ENCODE peak calls at places on chromosomes 12 and 14, in five cellular contexts. C, J, H, E and I are unnamed samples.

GRCh38 chr12:116199160-116199559 is 78.3 kb downstream of the MED13L start:
- DNase-seq in C (no peak), J (no peak), H (no peak), E (no peak), I (no peak)

GRCh38 chr14:33596211-33597080 is 354.4 kb downstream of the EGLN3 start:
- DNase-seq in C (no peak), J (no peak), H (no peak), E (no peak), I (no peak)

GRCh38 chr14:77307099-77307496 is 13.6 kb downstream of the POMT2 start:
- DNase-seq in C (no peak), J (no peak), H (peak), E (no peak), I (no peak)

GRCh38 chr12:90958995-90959394 is 4.0 kb upstream of the CCER1 start:
- DNase-seq in C (no peak), J (no peak), H (no peak), E (no peak), I (no peak)

GRCh38 chr14:64620910-64621309 is 71.1 kb downstream of the PPP1R36 start:
- DNase-seq in C (no peak), J (no peak), H (no peak), E (no peak), I (no peak)

GRCh38 chr14:77222546-77223225 is 41.1 kb downstream of the TMEM63C start:
- DNase-seq in C (peak), J (peak), H (no peak), E (no peak), I (no peak)

GRCh38 chr12:113127791-113128199 is 7.8 kb downstream of the RASAL1 start:
- DNase-seq in C (no peak), J (no peak), H (no peak), E (no peak), I (no peak)

GRCh38 chr12:61291647-61292046 is 968.6 kb upstream of the USP15 start:
- DNase-seq in C (no peak), J (no peak), H (no peak), E (no peak), I (no peak)

GRCh38 chr12:123076604-123077297 is 74.1 kb downstream of the PITPNM2 start:
- DNase-seq in C (no peak), J (no peak), H (no peak), E (no peak), I (no peak)

GRCh38 chr14:61489527-61489926 is 168.1 kb downstream of the PRKCH start:
- DNase-seq in C (no peak), J (no peak), H (peak), E (no peak), I (no peak)

GRCh38 chr12:102281231-102281630 is 83.6 kb upstream of the PMCH start:
- DNase-seq in C (no peak), J (no peak), H (no peak), E (no peak), I (no peak)

GRCh38 chr12:93167841-93168492 is 209.8 kb upstream of the NUDT4 start:
- DNase-seq in C (peak), J (peak), H (peak), E (peak), I (peak)

GRCh38 chr12:11672361-11672760 is 22.9 kb downstream of the ETV6 start:
- DNase-seq in C (no peak), J (no peak), H (no peak), E (no peak), I (no peak)

GRCh38 chr12:22287776-22288621 is 46.5 kb downstream of the ST8SIA1 start:
- DNase-seq in C (peak), J (no peak), H (no peak), E (no peak), I (peak)

GRCh38 chr12:121668750-121669524 is 517 bp downstream of the MORN3 start:
- DNase-seq in C (peak), J (no peak), H (peak), E (no peak), I (no peak)

GRCh38 chr12:113899042-113899843 is 66.9 kb downstream of the RBM19 start:
- DNase-seq in C (no peak), J (no peak), H (no peak), E (no peak), I (no peak)

GRCh38 chr12:69059465-69060457 is 126.8 kb upstream of the CPM start:
- DNase-seq in C (no peak), J (no peak), H (no peak), E (no peak), I (no peak)

GRCh38 chr12:113019045-113019444 is 37.5 kb upstream of the DTX1 start:
- DNase-seq in C (no peak), J (no peak), H (no peak), E (no peak), I (no peak)

GRCh38 chr12:69087986-69088385 is 151.4 kb upstream of the CPSF6 start:
- DNase-seq in C (no peak), J (no peak), H (no peak), E (no peak), I (no peak)

GRCh38 chr12:111330800-111331752 is 37.8 kb downstream of the PHETA1 start:
- DNase-seq in C (peak), J (no peak), H (peak), E (no peak), I (peak)

GRCh38 chr12:130254476-130255276 is 83.0 kb upstream of the PIWIL1 start:
- DNase-seq in C (no peak), J (no peak), H (no peak), E (no peak), I (no peak)

GRCh38 chr14:100554082-100554677 is 33.0 kb downstream of the BEGAIN start:
- DNase-seq in C (no peak), J (no peak), H (no peak), E (no peak), I (no peak)

GRCh38 chr14:52356025-52356424 is 41.9 kb downstream of the PTGER2 start:
- DNase-seq in C (no peak), J (no peak), H (no peak), E (no peak), I (no peak)

GRCh38 chr14:50452979-50453705 is 56.5 kb upstream of the CDKL1 start:
- DNase-seq in C (no peak), J (no peak), H (no peak), E (no peak), I (no peak)

GRCh38 chr12:33431648-33432047 is 8.0 kb downstream of the SYT10 start:
- DNase-seq in C (no peak), J (no peak), H (no peak), E (no peak), I (no peak)

GRCh38 chr14:104114421-104115130 is 23.8 kb upstream of the KIF26A start:
- DNase-seq in C (no peak), J (no peak), H (no peak), E (no peak), I (no peak)

GRCh38 chr14:34021096-34021495 is 70.2 kb upstream of the EGLN3 start:
- DNase-seq in C (no peak), J (no peak), H (no peak), E (no peak), I (no peak)

GRCh38 chr12:61367281-61367785 is 892.9 kb upstream of the USP15 start:
- DNase-seq in C (no peak), J (no peak), H (no peak), E (no peak), I (no peak)

GRCh38 chr12:113007166-113007565 is 28.8 kb downstream of the OAS2 start:
- DNase-seq in C (no peak), J (no peak), H (peak), E (no peak), I (no peak)

GRCh38 chr12:110371408-110372055 is 32.0 kb downstream of the ANAPC7 start:
- DNase-seq in C (no peak), J (no peak), H (no peak), E (peak), I (no peak)

GRCh38 chr14:71155743-71156142 is 248.5 kb downstream of the PCNX1 start:
- DNase-seq in C (peak), J (no peak), H (peak), E (no peak), I (no peak)

GRCh38 chr12:43676183-43676813 is 82.3 kb downstream of the PUS7L start:
- DNase-seq in C (peak), J (no peak), H (peak), E (peak), I (peak)

GRCh38 chr14:71414631-71415403 is 507.6 kb downstream of the PCNX1 start:
- DNase-seq in C (no peak), J (no peak), H (no peak), E (no peak), I (no peak)

GRCh38 chr14:23572841-23573240 is 5.2 kb upstream of the AP1G2 start:
- DNase-seq in C (no peak), J (no peak), H (peak), E (no peak), I (no peak)

GRCh38 chr12:57242691-57243454 is 8.1 kb downstream of the STAC3 start:
- DNase-seq in C (peak), J (peak), H (peak), E (no peak), I (peak)

GRCh38 chr12:15206831-15207394 is 14.3 kb downstream of the RERG start:
- DNase-seq in C (no peak), J (no peak), H (no peak), E (no peak), I (no peak)

GRCh38 chr14:93987376-93987775 is 9.7 kb upstream of the CCDC197 start:
- DNase-seq in C (no peak), J (no peak), H (no peak), E (no peak), I (no peak)

GRCh38 chr12:5561057-5561456 is 129.1 kb downstream of the NTF3 start:
- DNase-seq in C (no peak), J (no peak), H (no peak), E (no peak), I (no peak)

GRCh38 chr14:68979722-68980552 is 835 bp upstream of the ACTN1 start:
- DNase-seq in C (no peak), J (no peak), H (no peak), E (no peak), I (peak)
- TF ChIP-seq SUZ12 in C (no peak), J (no peak), H (no peak), E (no peak), I (no peak)

DNA sequence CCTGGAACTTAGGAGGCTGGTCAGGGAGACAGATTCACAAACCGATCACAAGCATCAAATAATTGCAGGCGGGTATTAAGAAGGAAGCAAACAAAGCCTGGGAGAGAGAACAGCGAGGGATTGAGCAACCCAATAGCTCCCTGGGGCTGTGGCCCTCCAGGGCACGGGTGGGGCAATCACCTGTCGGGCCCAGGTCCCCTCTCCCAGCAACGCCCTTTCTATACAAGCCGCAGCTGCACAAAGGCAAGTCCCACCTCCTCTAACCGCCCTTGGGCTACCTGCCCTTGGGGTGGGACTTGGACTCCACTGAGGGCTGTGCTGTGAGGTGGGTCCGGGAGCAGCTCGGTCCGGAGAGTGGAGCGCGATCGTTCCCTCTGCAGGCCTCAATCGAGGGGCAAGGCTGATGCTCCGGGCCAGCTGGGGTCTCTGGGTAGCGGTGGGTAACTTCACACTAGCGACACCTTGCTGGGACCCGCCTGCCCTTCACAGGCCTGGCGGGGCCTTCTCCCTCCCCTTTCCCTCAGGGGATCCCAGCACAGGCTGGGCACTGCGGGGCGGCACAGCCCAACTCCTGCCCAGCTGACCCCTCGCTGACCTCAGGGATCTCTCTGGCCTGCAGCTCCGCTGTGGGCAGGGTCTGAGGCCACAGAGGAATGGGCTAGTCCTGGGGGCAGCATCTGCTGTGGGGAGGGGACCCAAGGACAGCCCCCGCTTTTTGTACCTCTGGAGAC is 8.0 kb downstream of the PHB2 start:
- DNase-seq in C (no peak), J (no peak), H (no peak), E (no peak), I (no peak)
- TF ChIP-seq SUZ12 in C (no peak), J (no peak), H (no peak), E (no peak), I (no peak)

GRCh38 chr12:131863711-131864396 is 30.6 kb upstream of the ULK1 start:
- DNase-seq in C (no peak), J (no peak), H (no peak), E (no peak), I (no peak)
- TF ChIP-seq SUZ12 in C (no peak), J (no peak), H (no peak), E (no peak), I (no peak)

DNA sequence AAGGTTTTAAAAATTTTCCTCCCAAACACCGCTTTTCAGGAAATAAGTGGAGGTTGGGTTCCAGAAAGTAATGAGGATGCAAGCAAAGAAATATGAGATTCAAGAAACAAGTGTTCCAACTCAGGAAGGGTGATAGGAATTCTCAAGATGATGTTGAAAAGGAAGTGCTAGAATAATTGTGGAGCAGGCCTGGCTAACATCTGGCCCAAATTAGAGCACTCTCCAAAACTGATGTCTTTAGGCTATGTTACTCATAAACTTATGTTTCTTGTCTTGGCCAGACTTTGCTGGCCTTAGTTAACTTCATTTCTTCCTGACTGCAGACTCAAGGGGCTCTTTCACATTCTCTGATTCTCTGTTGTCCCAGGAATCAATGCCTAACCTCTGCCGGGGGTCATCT is 116.3 kb downstream of the TMTC3 start:
- DNase-seq in C (no peak), J (no peak), H (no peak), E (no peak), I (no peak)
- TF ChIP-seq SUZ12 in C (no peak), J (no peak), H (no peak), E (no peak), I (no peak)